ENCODE peak calls at places on chromosome X, in seven cellular contexts. C is activated CD4-positive, alpha-beta T cell treated with anti-CD3 and anti-CD28 coated beads for 24 hours; Z is AG08395; H is M059J; F is NCI-H226; M is ACHN; G is stimulated activated CD4-positive, alpha-beta T cell treated with anti-CD3 and anti-CD28 coated beads, Interleukin-4, amount 100 ng/mL, for 24 hours. L is an unnamed sample.

GRCh38 chrX:78384486-78384885 is 57.1 kb upstream of the CYSLTR1 start:
- DNase-seq in C (no peak), Z (no peak), H (peak), F (no peak), M (no peak), G (no peak), L (no peak)

GRCh38 chrX:38760883-38761282 is 40.4 kb upstream of the MID1IP1 start:
- DNase-seq in C (no peak), Z (no peak), H (no peak), F (no peak), M (no peak), G (no peak), L (no peak)

GRCh38 chrX:6024204-6024603 is 204.5 kb downstream of the NLGN4X start:
- DNase-seq in C (no peak), Z (no peak), H (peak), F (no peak), M (no peak), G (no peak), L (no peak)

GRCh38 chrX:69024287-69024686 is 141.0 kb downstream of the PJA1 start:
- DNase-seq in C (no peak), Z (no peak), H (no peak), F (no peak), M (no peak), G (no peak), L (no peak)

GRCh38 chrX:3346436-3347329 is at the start of gene MXRA5:
- DNase-seq in C (no peak), Z (peak), H (no peak), F (no peak), M (no peak), G (no peak), L (no peak)

GRCh38 chrX:132044953-132045352 is 21.9 kb downstream of the STK26 start:
- DNase-seq in C (no peak), Z (no peak), H (peak), F (peak), M (no peak), G (no peak), L (no peak)

GRCh38 chrX:130726661-130727060 is 176.3 kb downstream of the ENOX2 start:
- DNase-seq in C (no peak), Z (peak), H (peak), F (no peak), M (no peak), G (no peak), L (no peak)

GRCh38 chrX:100208076-100208475 is 202.0 kb downstream of the PCDH19 start:
- DNase-seq in C (no peak), Z (no peak), H (no peak), F (no peak), M (no peak), G (no peak), L (no peak)

GRCh38 chrX:40063555-40063954 is 34.2 kb downstream of the BCOR start:
- DNase-seq in C (no peak), Z (no peak), H (no peak), F (no peak), M (no peak), G (no peak), L (no peak)

GRCh38 chrX:41022579-41022978 is 62.7 kb upstream of the USP9X start:
- DNase-seq in C (no peak), Z (no peak), H (peak), F (peak), M (no peak), G (no peak), L (no peak)

GRCh38 chrX:3717742-3718420 is 4.4 kb upstream of the PRKX start:
- DNase-seq in C (no peak), Z (no peak), H (no peak), F (no peak), M (no peak), G (no peak), L (no peak)

GRCh38 chrX:9610774-9611392 is 146.0 kb downstream of the TBL1X start:
- DNase-seq in C (no peak), Z (peak), H (peak), F (no peak), M (no peak), G (no peak), L (no peak)

L was measured in activated naive CD8-positive, alpha-beta T cell treated with anti-CD3 and anti-CD28 coated beads, Interleukin-2, amount 50 U/mL, for 24 hours.